ENCODE peak calls at places on chromosomes 2 and 18, in ten cellular contexts. I is gastrocnemius medialis; X is epithelial cell of esophagus; N is ecto neural progenitor cell; G is NCI-H69; W is AG10803; K is uterus; Y is AML-193; R is HTR-8/SVneo; A is stimulated activated CD4-positive, alpha-beta T cell treated with anti-CD3 and anti-CD28 coated beads, Interleukin-1b, Interleukin-23, amount 100 ng/mL, for 24 hours. S is an unnamed sample.

GRCh38 chr2:155377178-155377780 is 678.8 kb downstream of the KCNJ3 start:
- DNase-seq in W (peak; percentile 29), G (peak; percentile 45), I (no peak), Y (peak; percentile 12), K (no peak), R (no peak), X (peak; percentile 50), N (no peak), A (no peak), S (no peak)

GRCh38 chr2:203804766-203805484 is 62.6 kb upstream of the CTLA4 start:
- DNase-seq in X (no peak), R (no peak), I (no peak), G (no peak), K (no peak), N (no peak), W (peak; percentile 49), Y (no peak), A (no peak), S (no peak)

GRCh38 chr2:70756126-70756525 is 11.9 kb downstream of the ADD2 start:
- DNase-seq in Y (no peak), G (no peak), W (no peak), R (no peak), N (no peak), X (no peak), K (no peak), I (no peak), A (no peak), S (no peak)

GRCh38 chr2:19711470-19712372 is 190.1 kb downstream of the TTC32 start:
- DNase-seq in W (peak; percentile 98), Y (no peak), I (no peak), A (no peak), K (peak; percentile 43), X (peak; percentile 97), R (peak; percentile 81), N (peak; percentile 49), G (peak; percentile 49), S (no peak)

GRCh38 chr2:204315236-204315662 is 230.0 kb upstream of the PARD3B start:
- DNase-seq in A (no peak), G (peak; percentile 52), Y (no peak), K (peak; percentile 25), I (no peak), W (peak; percentile 82), X (no peak), R (no peak), N (no peak), S (no peak)

GRCh38 chr2:41998789-41999470 is 48.9 kb upstream of the PKDCC start:
- DNase-seq in N (no peak), G (no peak), A (no peak), X (no peak), K (peak; percentile 53), Y (no peak), W (peak; percentile 59), R (no peak), I (no peak), S (no peak)

GRCh38 chr2:60840880-60841279 is 40.5 kb upstream of the REL start:
- DNase-seq in X (no peak), Y (no peak), A (no peak), I (no peak), N (no peak), R (no peak), W (no peak), K (no peak), G (no peak), S (no peak)

GRCh38 chr2:211205358-211205757 is 649.0 kb downstream of the CPS1 start:
- DNase-seq in X (no peak), R (no peak), G (no peak), Y (no peak), K (no peak), W (no peak), N (no peak), A (no peak), I (no peak), S (no peak)

GRCh38 chr2:218323526-218324472 is 31.5 kb upstream of the TMBIM1 start:
- DNase-seq in G (peak; percentile 60), K (peak; percentile 48), X (peak; percentile 52), A (no peak), R (peak; percentile 83), W (peak; percentile 35), N (peak; percentile 86), I (no peak), Y (no peak), S (no peak)

GRCh38 chr2:5164806-5165525 is 527.2 kb upstream of the SOX11 start:
- DNase-seq in N (no peak), G (peak; percentile 23), R (no peak), X (peak; percentile 96), A (no peak), I (no peak), K (no peak), Y (no peak), W (peak; percentile 6), S (no peak)

GRCh38 chr2:173545364-173545734 is 190.7 kb downstream of the CDCA7 start:
- DNase-seq in R (no peak), Y (no peak), A (no peak), N (no peak), I (no peak), W (peak; percentile 27), G (no peak), X (no peak), K (no peak), S (no peak)

GRCh38 chr2:147538088-147538487 is 306.7 kb upstream of the ACVR2A start:
- DNase-seq in X (no peak), A (no peak), I (no peak), N (no peak), W (peak; percentile 96), K (no peak), Y (no peak), R (peak; percentile 7), G (no peak), S (no peak)

GRCh38 chr2:191302459-191303155 is 57.4 kb downstream of the MYO1B start:
- DNase-seq in N (no peak), Y (peak; percentile 3), G (no peak), W (no peak), I (no peak), K (no peak), R (no peak), X (peak; percentile 62), A (no peak), S (peak; percentile 18)

GRCh38 chr2:28232267-28232666 is 160.4 kb upstream of the FOSL2 start:
- DNase-seq in G (no peak), X (peak; percentile 78), N (no peak), I (no peak), K (peak; percentile 21), A (no peak), Y (no peak), R (no peak), W (peak; percentile 83), S (no peak)

GRCh38 chr2:224134003-224134734 is 95.1 kb upstream of the SERPINE2 start:
- DNase-seq in W (peak; percentile 95), A (no peak), X (no peak), K (no peak), R (no peak), Y (no peak), N (no peak), I (no peak), G (no peak), S (no peak)

GRCh38 chr18:23738151-23738550 is 48.9 kb downstream of the LAMA3 start:
- DNase-seq in N (no peak), R (no peak), K (no peak), G (no peak), I (no peak), Y (no peak), X (no peak), A (no peak), W (no peak), S (no peak)

GRCh38 chr18:36312806-36313395 is 15.4 kb downstream of the FHOD3 start:
- DNase-seq in A (no peak), R (no peak), X (no peak), W (no peak), G (no peak), N (no peak), Y (no peak), K (no peak), I (no peak), S (no peak)

GRCh38 chr18:48002933-48003365 is 72.5 kb upstream of the SMAD2 start:
- DNase-seq in R (peak; percentile 83), A (no peak), N (no peak), K (no peak), W (peak; percentile 66), G (peak; percentile 95), Y (no peak), X (peak; percentile 73), I (no peak), S (no peak)

GRCh38 chr18:35027206-35027605 is 14.0 kb upstream of the MAPRE2 start:
- DNase-seq in W (no peak), G (no peak), I (no peak), N (no peak), Y (no peak), X (no peak), R (no peak), A (no peak), K (no peak), S (no peak)

GRCh38 chr2:234290671-234291070 is 206.2 kb downstream of the ARL4C start:
- DNase-seq in K (no peak), Y (no peak), G (no peak), A (peak; percentile 54), N (no peak), W (no peak), R (no peak), X (peak; percentile 65), I (peak; percentile 9), S (no peak)

GRCh38 chr2:54898451-54899226 is 151.6 kb downstream of the RTN4 start:
- DNase-seq in A (no peak), N (no peak), G (no peak), Y (no peak), K (no peak), X (no peak), I (no peak), W (no peak), R (no peak), S (no peak)

GRCh38 chr2:202267495-202267894 is 1.9 kb downstream of the NOP58 start:
- DNase-seq in R (no peak), I (no peak), Y (no peak), W (no peak), K (no peak), A (no peak), X (peak; percentile 18), G (peak; percentile 19), N (no peak), S (no peak)